ENCODE peak calls at places on chromosomes 12 and 14, in nine cellular contexts. J is BJ; Q is PC-9; O is CD8-positive, alpha-beta T cell; H is retinal pigment epithelial cell; X is fibroblast of mammary gland; R is lung; U is A673; I is body of pancreas. Y is an unnamed sample.

GRCh38 chr12:128415036-128415560 is 148.1 kb downstream of the TMEM132C start:
- DNase-seq in J (no peak), Q (no peak), O (no peak), H (no peak), X (no peak), R (no peak), U (no peak), I (no peak), Y (no peak)

GRCh38 chr12:131618303-131618658 is 92.6 kb upstream of the SFSWAP start:
- DNase-seq in J (no peak), Q (peak; percentile 34), O (no peak), H (no peak), X (no peak), R (no peak), U (peak; percentile 44), I (no peak), Y (no peak)

GRCh38 chr12:29743072-29743471 is 40.7 kb downstream of the TMTC1 start:
- DNase-seq in J (no peak), Q (no peak), O (no peak), H (peak; percentile 44), X (peak; percentile 28), R (no peak), U (no peak), I (no peak), Y (no peak)

GRCh38 chr12:50699940-50700339 is 64.0 kb upstream of the ATF1 start:
- DNase-seq in J (no peak), Q (no peak), O (no peak), H (no peak), X (no peak), R (no peak), U (no peak), I (no peak), Y (no peak)

GRCh38 chr14:81269100-81269978 is 48.6 kb upstream of the GTF2A1 start:
- DNase-seq in J (peak; percentile 12), Q (peak; percentile 53), O (no peak), H (peak; percentile 36), X (peak; percentile 79), R (no peak), U (peak; percentile 69), I (peak; percentile 69), Y (peak; percentile 53)

GRCh38 chr12:57609091-57609780 is 2.0 kb upstream of the ARHGEF25 start:
- DNase-seq in J (no peak), Q (no peak), O (no peak), H (no peak), X (no peak), R (no peak), U (no peak), I (no peak), Y (no peak)

GRCh38 chr14:99430491-99430890 is 50.2 kb downstream of the SETD3 start:
- DNase-seq in J (no peak), Q (no peak), O (no peak), H (no peak), X (no peak), R (no peak), U (no peak), I (peak; percentile 57), Y (peak; percentile 22)

GRCh38 chr12:119803391-119803791 is 73.7 kb downstream of the CIT start:
- DNase-seq in J (no peak), Q (no peak), O (no peak), H (no peak), X (peak; percentile 53), R (no peak), U (no peak), I (peak; percentile 2), Y (no peak)

GRCh38 chr12:90129369-90130030 is 420.9 kb upstream of the ATP2B1 start:
- DNase-seq in J (no peak), Q (no peak), O (no peak), H (no peak), X (no peak), R (no peak), U (no peak), I (no peak), Y (no peak)

GRCh38 chr12:104799458-104799857 is 158.6 kb downstream of the SLC41A2 start:
- DNase-seq in J (no peak), Q (no peak), O (no peak), H (no peak), X (no peak), R (no peak), U (no peak), I (no peak), Y (peak; percentile 31)

GRCh38 chr14:106318700-106319099 is 792.3 kb downstream of the TMEM121 start:
- DNase-seq in J (no peak), Q (no peak), O (peak; percentile 54), H (no peak), X (no peak), R (no peak), U (peak; percentile 15), I (no peak), Y (no peak)

GRCh38 chr12:106195638-106196037 is 52.2 kb downstream of the CKAP4 start:
- DNase-seq in J (peak; percentile 90), Q (no peak), O (no peak), H (no peak), X (peak; percentile 82), R (peak; percentile 35), U (no peak), I (peak; percentile 78), Y (no peak)

DNA sequence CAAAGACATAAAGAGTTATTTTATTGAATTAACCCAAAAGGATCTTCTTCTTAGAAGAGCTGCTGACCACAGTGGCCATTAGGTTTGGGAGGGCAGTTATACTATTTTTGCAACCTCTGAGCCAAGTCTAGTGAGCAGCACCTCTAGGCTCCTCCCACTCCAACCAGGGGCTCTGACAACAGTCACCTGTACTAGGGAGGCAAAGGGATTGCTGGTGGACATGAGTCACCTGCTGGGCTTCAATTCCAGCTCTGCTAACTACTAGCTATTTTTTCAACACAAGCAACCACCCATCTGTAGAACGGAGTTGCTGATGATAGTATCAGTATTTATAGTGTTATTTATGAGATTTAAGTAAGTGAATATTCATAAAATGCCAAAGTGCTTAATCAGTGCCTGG is 166.0 kb downstream of the KLHL28 start:
- DNase-seq in J (no peak), Q (no peak), O (no peak), H (no peak), X (no peak), R (no peak), U (no peak), I (no peak), Y (peak; percentile 4)
- TF ChIP-seq CTCF in J (no peak), Q (no peak), O (no peak), H (no peak), X (no peak), R (no peak), U (no peak), I (no peak), Y (no peak)

GRCh38 chr12:111756196-111756595 is 10.5 kb upstream of the ALDH2 start:
- DNase-seq in J (no peak), Q (no peak), O (no peak), H (no peak), X (no peak), R (no peak), U (no peak), I (no peak), Y (no peak)

GRCh38 chr12:111749391-111749790 is 17.3 kb upstream of the ALDH2 start:
- DNase-seq in J (no peak), Q (no peak), O (no peak), H (no peak), X (no peak), R (no peak), U (no peak), I (no peak), Y (no peak)

GRCh38 chr12:111756681-111757080 is 10.1 kb upstream of the ALDH2 start:
- DNase-seq in J (no peak), Q (no peak), O (no peak), H (no peak), X (no peak), R (no peak), U (no peak), I (no peak), Y (no peak)

GRCh38 chr12:111754671-111755070 is 12.1 kb upstream of the ALDH2 start:
- DNase-seq in J (no peak), Q (no peak), O (no peak), H (no peak), X (no peak), R (no peak), U (no peak), I (peak; percentile 34), Y (no peak)

DNA sequence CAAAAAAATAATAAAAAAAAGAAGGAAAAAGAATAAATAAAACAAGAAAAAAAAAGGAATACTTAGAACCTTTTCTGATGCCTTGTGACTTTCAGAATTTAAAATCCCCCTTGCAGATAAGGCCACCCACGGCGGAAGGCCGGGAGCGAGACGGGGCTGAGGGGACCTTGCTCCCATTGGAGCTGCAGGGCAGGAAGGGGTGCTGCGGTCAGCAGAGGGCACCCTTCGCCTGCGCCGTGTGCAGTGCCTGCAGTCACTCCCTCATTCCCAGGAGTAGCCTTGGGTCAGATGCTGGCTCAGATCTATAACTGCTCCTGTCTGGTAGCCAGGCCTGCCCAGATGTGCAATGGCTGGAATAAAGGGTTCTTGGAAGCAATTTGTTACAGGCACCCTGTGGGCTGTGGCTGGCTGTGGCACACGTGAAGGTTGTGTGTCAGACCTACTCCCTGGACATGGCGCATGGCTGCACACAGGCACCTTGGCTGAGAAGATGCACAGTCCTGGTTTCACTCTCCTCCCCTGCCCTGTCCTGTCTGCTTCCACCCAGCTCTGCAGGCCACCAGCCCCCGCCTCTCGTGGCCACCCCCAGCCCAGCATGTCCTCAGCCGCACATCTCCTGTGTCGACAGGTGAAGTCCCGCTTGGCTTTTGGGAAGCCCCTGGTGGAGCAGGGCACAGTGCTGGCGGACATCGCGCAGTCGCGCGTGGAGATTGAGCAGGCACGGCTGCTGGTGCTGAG is 13.4 kb upstream of the ALDH2 start:
- DNase-seq in J (no peak), Q (no peak), O (no peak), H (peak; percentile 23), X (peak; percentile 69), R (peak; percentile 59), U (peak; percentile 41), I (peak; percentile 81), Y (peak; percentile 72)
- TF ChIP-seq CTCF in J (peak; percentile 84), Q (peak; percentile 59), O (no peak), H (peak; percentile 79), X (peak; percentile 73), R (peak; percentile 68), U (peak; percentile 59), I (peak; percentile 93), Y (peak; percentile 80)

DNA sequence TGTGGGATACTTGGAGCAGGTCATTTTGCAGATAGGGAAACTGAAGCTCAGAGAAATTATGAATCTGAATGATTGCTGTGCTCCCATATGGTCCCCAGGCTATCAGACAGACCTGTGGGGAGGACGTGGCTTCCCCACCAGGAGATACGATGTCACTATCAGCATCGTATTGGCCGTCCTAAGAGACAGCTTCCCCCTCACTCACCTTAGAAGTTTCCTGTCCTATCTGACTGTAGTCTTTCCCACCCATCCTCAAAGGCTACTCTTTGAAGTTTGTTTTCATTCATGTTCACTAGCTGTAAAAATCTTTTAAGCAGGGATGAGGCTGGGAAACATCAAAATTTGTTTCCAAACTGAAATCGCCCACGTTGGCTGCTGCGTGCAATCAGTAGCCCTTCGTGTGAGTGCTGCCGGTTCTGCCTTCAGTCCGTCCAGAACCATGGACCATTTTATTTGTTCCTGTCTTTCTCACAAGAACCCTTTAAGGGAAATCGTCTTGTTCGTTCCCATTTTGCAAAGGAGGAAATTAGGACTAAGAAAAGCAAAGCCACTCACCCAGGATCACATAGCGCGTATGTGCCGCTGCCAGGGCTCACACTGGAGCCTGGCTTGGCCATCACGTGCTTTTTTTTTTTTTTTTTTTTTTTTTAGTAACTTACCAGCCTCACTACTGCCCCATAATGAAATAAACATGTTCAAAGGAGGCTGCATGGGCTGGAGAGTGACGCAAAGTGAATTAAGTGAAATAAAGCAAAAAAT is 1.0 kb upstream of the KDM2B start:
- DNase-seq in J (no peak), Q (no peak), O (no peak), H (no peak), X (peak; percentile 71), R (no peak), U (no peak), I (peak; percentile 63), Y (no peak)
- TF ChIP-seq CTCF in J (peak; percentile 23), Q (no peak), O (no peak), H (no peak), X (no peak), R (no peak), U (no peak), I (no peak), Y (no peak)

GRCh38 chr12:16844875-16845274 is 238.9 kb upstream of the LMO3 start:
- DNase-seq in J (no peak), Q (no peak), O (no peak), H (no peak), X (no peak), R (no peak), U (peak; percentile 24), I (no peak), Y (no peak)
- TF ChIP-seq CTCF in J (no peak), Q (peak; percentile 36), O (no peak), H (peak; percentile 38), X (no peak), R (no peak), U (peak; percentile 35), I (peak; percentile 32), Y (no peak)

Y was measured in Calu3.